ENCODE peak calls at places on chromosome 14, in four cellular contexts. One of them, this sample, is unnamed.

GRCh38 chr14:100653409-100653808 is 66.2 kb upstream of the BEGAIN start:
- DNase-seq in K562: peak; percentile 53
- DNase-seq in heart right ventricle: no peak
- DNase-seq in right cardiac atrium: no peak
- DNase-seq in this sample: no peak

GRCh38 chr14:73888971-73889370 is 2.3 kb downstream of the ZNF410 start:
- DNase-seq in K562: no peak
- DNase-seq in heart right ventricle: no peak
- DNase-seq in right cardiac atrium: no peak
- DNase-seq in this sample: no peak

GRCh38 chr14:81464253-81465001 is 64.3 kb upstream of the STON2 start:
- DNase-seq in K562: peak; percentile 74
- DNase-seq in heart right ventricle: no peak
- DNase-seq in right cardiac atrium: no peak
- DNase-seq in this sample: peak; percentile 74

GRCh38 chr14:39873793-39874192 is 441.6 kb upstream of the FBXO33 start:
- DNase-seq in K562: no peak
- DNase-seq in heart right ventricle: no peak
- DNase-seq in right cardiac atrium: no peak
- DNase-seq in this sample: no peak

GRCh38 chr14:64800000-64800399 is 79.7 kb downstream of the SPTB start:
- DNase-seq in K562: no peak
- DNase-seq in heart right ventricle: peak; percentile 34
- DNase-seq in right cardiac atrium: peak; percentile 32
- DNase-seq in this sample: peak; percentile 42

GRCh38 chr14:73476451-73476905 is 14.3 kb upstream of the RIOX1 start:
- DNase-seq in K562: no peak
- DNase-seq in heart right ventricle: no peak
- DNase-seq in right cardiac atrium: no peak
- DNase-seq in this sample: no peak

GRCh38 chr14:88191605-88192004 is 131.5 kb downstream of the KCNK10 start:
- DNase-seq in K562: no peak
- DNase-seq in heart right ventricle: no peak
- DNase-seq in right cardiac atrium: no peak
- DNase-seq in this sample: no peak

GRCh38 chr14:101460986-101461750 is 100.1 kb upstream of the DIO3 start:
- DNase-seq in K562: no peak
- DNase-seq in heart right ventricle: no peak
- DNase-seq in right cardiac atrium: no peak
- DNase-seq in this sample: no peak

GRCh38 chr14:50813544-50813863 is 17.5 kb downstream of the NIN start:
- DNase-seq in K562: no peak
- DNase-seq in heart right ventricle: no peak
- DNase-seq in right cardiac atrium: no peak
- DNase-seq in this sample: no peak

GRCh38 chr14:58488550-58488949 is 61.0 kb downstream of the KIAA0586 start:
- DNase-seq in K562: no peak
- DNase-seq in heart right ventricle: no peak
- DNase-seq in right cardiac atrium: no peak
- DNase-seq in this sample: no peak

GRCh38 chr14:100155049-100155621 is 4.3 kb downstream of the DEGS2 start:
- DNase-seq in K562: peak; percentile 71
- DNase-seq in heart right ventricle: peak; percentile 14
- DNase-seq in right cardiac atrium: no peak
- DNase-seq in this sample: no peak

GRCh38 chr14:73235531-73236155 is 1.7 kb upstream of the PAPLN start:
- DNase-seq in K562: no peak
- DNase-seq in heart right ventricle: no peak
- DNase-seq in right cardiac atrium: no peak
- DNase-seq in this sample: peak; percentile 74

GRCh38 chr14:27605298-27605697 is 1007.5 kb upstream of the NOVA1 start:
- DNase-seq in K562: no peak
- DNase-seq in heart right ventricle: no peak
- DNase-seq in right cardiac atrium: no peak
- DNase-seq in this sample: no peak

GRCh38 chr14:77303417-77304156 is 17.1 kb downstream of the POMT2 start:
- DNase-seq in K562: peak; percentile 44
- DNase-seq in heart right ventricle: no peak
- DNase-seq in right cardiac atrium: no peak
- DNase-seq in this sample: no peak

GRCh38 chr14:76647699-76648298 is 113.5 kb upstream of the VASH1 start:
- DNase-seq in K562: peak; percentile 54
- DNase-seq in heart right ventricle: no peak
- DNase-seq in right cardiac atrium: no peak
- DNase-seq in this sample: peak; percentile 39

GRCh38 chr14:64463198-64463597 is 2.1 kb upstream of the AKAP5 start:
- DNase-seq in K562: no peak
- DNase-seq in heart right ventricle: no peak
- DNase-seq in right cardiac atrium: no peak
- DNase-seq in this sample: no peak

GRCh38 chr14:61609143-61609851 is 86.0 kb upstream of the HIF1A start:
- DNase-seq in K562: no peak
- DNase-seq in heart right ventricle: no peak
- DNase-seq in right cardiac atrium: no peak
- DNase-seq in this sample: no peak

GRCh38 chr14:67944605-67945004 is 125.0 kb downstream of the RAD51B start:
- DNase-seq in K562: no peak
- DNase-seq in heart right ventricle: no peak
- DNase-seq in right cardiac atrium: no peak
- DNase-seq in this sample: no peak

GRCh38 chr14:103091883-103092222 is 2.7 kb upstream of the EXOC3L4 start:
- DNase-seq in K562: no peak
- DNase-seq in heart right ventricle: no peak
- DNase-seq in right cardiac atrium: no peak
- DNase-seq in this sample: no peak

GRCh38 chr14:58078068-58078467 is 73.9 kb downstream of the ARMH4 start:
- DNase-seq in K562: no peak
- DNase-seq in heart right ventricle: no peak
- DNase-seq in right cardiac atrium: no peak
- DNase-seq in this sample: no peak

GRCh38 chr14:65431951-65432350 is 19.4 kb downstream of the FUT8 start:
- DNase-seq in K562: no peak
- DNase-seq in heart right ventricle: no peak
- DNase-seq in right cardiac atrium: no peak
- DNase-seq in this sample: no peak

GRCh38 chr14:89294872-89295271 is 122.2 kb downstream of the FOXN3 start:
- DNase-seq in K562: no peak
- DNase-seq in heart right ventricle: no peak
- DNase-seq in right cardiac atrium: no peak
- DNase-seq in this sample: no peak

GRCh38 chr14:32986791-32987545 is 48.3 kb downstream of the NPAS3 start:
- DNase-seq in K562: no peak
- DNase-seq in heart right ventricle: peak; percentile 16
- DNase-seq in right cardiac atrium: no peak
- DNase-seq in this sample: no peak

GRCh38 chr14:40762685-40763084 is 844.0 kb upstream of the LRFN5 start:
- DNase-seq in K562: no peak
- DNase-seq in heart right ventricle: no peak
- DNase-seq in right cardiac atrium: no peak
- DNase-seq in this sample: no peak

GRCh38 chr14:24054646-24055045 is 2.8 kb downstream of the CARMIL3 start:
- DNase-seq in K562: no peak
- DNase-seq in heart right ventricle: no peak
- DNase-seq in right cardiac atrium: no peak
- DNase-seq in this sample: peak; percentile 15

GRCh38 chr14:50339178-50339804 is 27.2 kb downstream of the DMAC2L start:
- DNase-seq in K562: no peak
- DNase-seq in heart right ventricle: no peak
- DNase-seq in right cardiac atrium: no peak
- DNase-seq in this sample: no peak

GRCh38 chr14:90505531-90505930 is 108.7 kb downstream of the CALM1 start:
- DNase-seq in K562: no peak
- DNase-seq in heart right ventricle: no peak
- DNase-seq in right cardiac atrium: no peak
- DNase-seq in this sample: no peak
- H3K9me3 ChIP-seq in K562: no peaks in the 10 kb centered on the region
- H3K9me3 ChIP-seq in heart right ventricle: no peaks in the 10 kb centered on the region
- H3K9me3 ChIP-seq in right cardiac atrium: no peaks in the 10 kb centered on the region
- H3K9me3 ChIP-seq in this sample: no peaks in the 10 kb centered on the region

GRCh38 chr14:75335588-75335987 is 57.0 kb downstream of the FOS start:
- DNase-seq in K562: no peak
- DNase-seq in heart right ventricle: no peak
- DNase-seq in right cardiac atrium: no peak
- DNase-seq in this sample: no peak
- H3K4me1 ChIP-seq in K562: peaks cover 5% of the 10 kb centered on the region
- H3K4me1 ChIP-seq in heart right ventricle: peaks cover 22% of the 10 kb centered on the region
- H3K4me1 ChIP-seq in right cardiac atrium: peaks cover 7% of the 10 kb centered on the region
- H3K4me1 ChIP-seq in this sample: no peaks in the 10 kb centered on the region

GRCh38 chr14:92244805-92245204 is 78.2 kb upstream of the SLC24A4 start:
- DNase-seq in K562: no peak
- DNase-seq in heart right ventricle: no peak
- DNase-seq in right cardiac atrium: no peak
- DNase-seq in this sample: no peak

GRCh38 chr14:92240658-92241057 is 82.3 kb upstream of the SLC24A4 start:
- DNase-seq in K562: no peak
- DNase-seq in heart right ventricle: no peak
- DNase-seq in right cardiac atrium: no peak
- DNase-seq in this sample: no peak

GRCh38 chr14:92247937-92248336 is 75.0 kb upstream of the SLC24A4 start:
- DNase-seq in K562: no peak
- DNase-seq in heart right ventricle: no peak
- DNase-seq in right cardiac atrium: no peak
- DNase-seq in this sample: no peak

GRCh38 chr14:92247347-92247746 is 75.6 kb upstream of the SLC24A4 start:
- DNase-seq in K562: no peak
- DNase-seq in heart right ventricle: no peak
- DNase-seq in right cardiac atrium: no peak
- DNase-seq in this sample: no peak

GRCh38 chr14:92241966-92242365 is 81.0 kb upstream of the SLC24A4 start:
- DNase-seq in K562: no peak
- DNase-seq in heart right ventricle: no peak
- DNase-seq in right cardiac atrium: no peak
- DNase-seq in this sample: no peak
- H3K9me3 ChIP-seq in K562: no peaks in the 10 kb centered on the region
- H3K9me3 ChIP-seq in heart right ventricle: peaks cover 5% of the 10 kb centered on the region
- H3K9me3 ChIP-seq in right cardiac atrium: peaks cover 2% of the 10 kb centered on the region
- H3K9me3 ChIP-seq in this sample: peaks cover 10% of the 10 kb centered on the region

DNA sequence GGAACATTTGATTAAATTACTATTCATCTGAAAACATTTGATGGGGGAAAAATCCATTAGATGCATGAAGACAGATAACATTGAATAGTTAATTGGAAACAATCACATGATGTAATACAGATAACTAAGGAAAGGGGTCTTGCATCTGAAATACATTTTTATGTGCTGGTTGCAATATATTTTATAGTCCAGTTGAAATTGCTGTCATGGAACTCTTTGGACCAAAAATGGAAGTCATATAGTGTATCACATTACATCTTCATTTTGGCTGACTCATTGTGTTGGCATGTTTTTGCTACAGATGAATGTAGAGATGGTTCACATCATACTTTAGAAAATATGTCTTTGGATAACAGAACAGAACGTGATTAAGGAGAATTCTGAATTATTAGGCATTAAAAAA is 43.0 kb upstream of the GNPNAT1 start:
- DNase-seq in K562: no peak
- DNase-seq in heart right ventricle: no peak
- DNase-seq in right cardiac atrium: no peak
- DNase-seq in this sample: no peak
- H3K4me1 ChIP-seq in K562: no peaks in the 10 kb centered on the region
- H3K4me1 ChIP-seq in heart right ventricle: no peaks in the 10 kb centered on the region
- H3K4me1 ChIP-seq in right cardiac atrium: no peaks in the 10 kb centered on the region
- H3K4me1 ChIP-seq in this sample: no peaks in the 10 kb centered on the region

GRCh38 chr14:106294324-106294723 is 767.9 kb downstream of the TMEM121 start:
- DNase-seq in K562: no peak
- DNase-seq in heart right ventricle: no peak
- DNase-seq in right cardiac atrium: no peak
- DNase-seq in this sample: no peak
- H3K9me3 ChIP-seq in K562: no peaks in the 10 kb centered on the region
- H3K9me3 ChIP-seq in heart right ventricle: no peaks in the 10 kb centered on the region
- H3K9me3 ChIP-seq in right cardiac atrium: no peaks in the 10 kb centered on the region
- H3K9me3 ChIP-seq in this sample: no peaks in the 10 kb centered on the region

GRCh38 chr14:21213652-21214051 is 55.6 kb downstream of the HNRNPC start:
- DNase-seq in K562: no peak
- DNase-seq in heart right ventricle: no peak
- DNase-seq in right cardiac atrium: no peak
- DNase-seq in this sample: no peak
- H3K4me1 ChIP-seq in K562: no peaks in the 10 kb centered on the region
- H3K4me1 ChIP-seq in heart right ventricle: peaks cover 27% of the 10 kb centered on the region
- H3K4me1 ChIP-seq in right cardiac atrium: peaks cover 3% of the 10 kb centered on the region
- H3K4me1 ChIP-seq in this sample: peaks cover 4% of the 10 kb centered on the region

GRCh38 chr14:104215706-104216334 is 77.4 kb downstream of the KIF26A start:
- DNase-seq in K562: no peak
- DNase-seq in heart right ventricle: peak; percentile 3
- DNase-seq in right cardiac atrium: no peak
- DNase-seq in this sample: no peak

GRCh38 chr14:104214411-104214810 is 76.0 kb downstream of the KIF26A start:
- DNase-seq in K562: no peak
- DNase-seq in heart right ventricle: peak; percentile 1
- DNase-seq in right cardiac atrium: no peak
- DNase-seq in this sample: no peak

GRCh38 chr14:104213301-104214034 is 75.1 kb downstream of the KIF26A start:
- DNase-seq in K562: no peak
- DNase-seq in heart right ventricle: peak; percentile 2
- DNase-seq in right cardiac atrium: no peak
- DNase-seq in this sample: no peak

GRCh38 chr14:104216457-104216856 is 78.1 kb downstream of the KIF26A start:
- DNase-seq in K562: no peak
- DNase-seq in heart right ventricle: peak; percentile 2
- DNase-seq in right cardiac atrium: no peak
- DNase-seq in this sample: no peak

GRCh38 chr14:104214819-104215218 is 76.4 kb downstream of the KIF26A start:
- DNase-seq in K562: no peak
- DNase-seq in heart right ventricle: no peak
- DNase-seq in right cardiac atrium: no peak
- DNase-seq in this sample: no peak
- H3K9me3 ChIP-seq in K562: no peaks in the 10 kb centered on the region
- H3K9me3 ChIP-seq in heart right ventricle: no peaks in the 10 kb centered on the region
- H3K9me3 ChIP-seq in right cardiac atrium: no peaks in the 10 kb centered on the region
- H3K9me3 ChIP-seq in this sample: no peaks in the 10 kb centered on the region

DNA sequence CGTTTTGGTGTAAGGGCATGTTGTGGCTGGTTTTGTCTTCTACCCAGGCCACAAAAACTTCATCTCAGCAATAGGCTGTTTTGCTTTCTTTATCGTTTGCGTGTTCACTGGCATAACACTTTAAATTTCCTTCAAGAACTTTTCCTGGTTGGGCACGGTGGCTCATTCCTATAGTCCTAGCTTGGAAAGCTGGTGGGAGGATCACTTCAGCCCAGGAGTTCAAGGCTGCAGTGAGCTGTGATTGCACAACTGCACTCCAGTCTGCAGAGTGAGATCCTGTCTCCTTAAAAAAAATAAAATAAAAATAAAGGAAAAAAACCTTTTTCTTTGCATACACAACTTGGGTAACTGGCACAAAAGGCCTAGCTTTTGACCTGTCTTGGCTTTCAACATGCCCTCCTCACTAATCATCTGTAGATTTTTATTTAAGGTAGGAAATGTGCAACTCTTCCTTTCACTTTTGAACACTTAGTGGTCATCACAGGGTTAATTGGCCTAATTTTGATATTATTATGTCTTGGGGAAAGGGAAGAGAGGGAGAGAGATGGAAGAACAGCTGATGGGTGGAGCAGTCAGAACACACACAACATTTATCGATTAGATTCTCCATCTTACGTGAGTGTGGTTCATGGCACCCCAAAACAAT is 78.9 kb upstream of the PSMA6 start:
- DNase-seq in K562: no peak
- DNase-seq in heart right ventricle: no peak
- DNase-seq in right cardiac atrium: no peak
- DNase-seq in this sample: no peak
- H3K4me1 ChIP-seq in K562: no peaks in the 10 kb centered on the region
- H3K4me1 ChIP-seq in heart right ventricle: no peaks in the 10 kb centered on the region
- H3K4me1 ChIP-seq in right cardiac atrium: no peaks in the 10 kb centered on the region
- H3K4me1 ChIP-seq in this sample: peaks cover 10% of the 10 kb centered on the region

GRCh38 chr14:29650554-29651269 is 276.9 kb downstream of the PRKD1 start:
- DNase-seq in K562: peak; percentile 74
- DNase-seq in heart right ventricle: no peak
- DNase-seq in right cardiac atrium: no peak
- DNase-seq in this sample: no peak
- H3K9me3 ChIP-seq in K562: peaks cover 17% of the 10 kb centered on the region
- H3K9me3 ChIP-seq in heart right ventricle: peaks cover 24% of the 10 kb centered on the region
- H3K9me3 ChIP-seq in right cardiac atrium: no peaks in the 10 kb centered on the region
- H3K9me3 ChIP-seq in this sample: peaks cover 16% of the 10 kb centered on the region

This sample was measured in Caco-2.